ENCODE peak calls at places on chromosomes 5 and 9, in five cellular contexts. One of them, this sample, is unnamed. For H3K4me1, the result is how much of the 10 kb centered on the place peaks cover.

GRCh38 chr9:2634158-2634557 is 12.6 kb downstream of the VLDLR start:
- DNase-seq in left ventricle myocardium inferior: no peak
- DNase-seq in lung: no peak
- DNase-seq in heart left ventricle: no peak
- DNase-seq in upper lobe of right lung: no peak
- DNase-seq in this sample: no peak

GRCh38 chr5:168023190-168023589 is 268.3 kb upstream of the WWC1 start:
- DNase-seq in upper lobe of right lung: no peak
- DNase-seq in heart left ventricle: peak
- DNase-seq in lung: no peak
- DNase-seq in left ventricle myocardium inferior: peak
- DNase-seq in this sample: no peak

GRCh38 chr5:76582252-76583162 is 40.7 kb downstream of the F2RL2 start:
- DNase-seq in heart left ventricle: no peak
- DNase-seq in upper lobe of right lung: no peak
- DNase-seq in left ventricle myocardium inferior: no peak
- DNase-seq in lung: no peak
- DNase-seq in this sample: no peak

GRCh38 chr9:86135374-86135773 is 36.0 kb upstream of the GOLM1 start:
- DNase-seq in heart left ventricle: no peak
- DNase-seq in left ventricle myocardium inferior: no peak
- DNase-seq in upper lobe of right lung: no peak
- DNase-seq in lung: no peak
- DNase-seq in this sample: no peak

GRCh38 chr9:14722391-14723035 is at the start of gene CER1:
- DNase-seq in heart left ventricle: no peak
- DNase-seq in upper lobe of right lung: no peak
- DNase-seq in lung: no peak
- DNase-seq in left ventricle myocardium inferior: no peak
- DNase-seq in this sample: no peak

GRCh38 chr9:121718063-121718462 is 66.6 kb downstream of the DAB2IP start:
- DNase-seq in upper lobe of right lung: no peak
- DNase-seq in left ventricle myocardium inferior: peak
- DNase-seq in lung: no peak
- DNase-seq in heart left ventricle: no peak
- DNase-seq in this sample: peak

GRCh38 chr9:76887951-76888350 is 18.0 kb downstream of the PRUNE2 start:
- DNase-seq in left ventricle myocardium inferior: no peak
- DNase-seq in upper lobe of right lung: no peak
- DNase-seq in lung: no peak
- DNase-seq in heart left ventricle: no peak
- DNase-seq in this sample: no peak

GRCh38 chr9:22201256-22201655 is 192.2 kb upstream of the CDKN2B start:
- DNase-seq in lung: no peak
- DNase-seq in upper lobe of right lung: no peak
- DNase-seq in left ventricle myocardium inferior: no peak
- DNase-seq in heart left ventricle: no peak
- DNase-seq in this sample: no peak

GRCh38 chr9:89740722-89741121 is 135.9 kb downstream of the GADD45G start:
- DNase-seq in heart left ventricle: no peak
- DNase-seq in left ventricle myocardium inferior: no peak
- DNase-seq in upper lobe of right lung: no peak
- DNase-seq in lung: no peak
- DNase-seq in this sample: no peak

GRCh38 chr9:97514531-97514930 is 13.1 kb downstream of the TMOD1 start:
- DNase-seq in upper lobe of right lung: no peak
- DNase-seq in heart left ventricle: no peak
- DNase-seq in left ventricle myocardium inferior: peak
- DNase-seq in lung: no peak
- DNase-seq in this sample: peak

GRCh38 chr5:149839761-149840160 is 104.8 kb downstream of the PDE6A start:
- DNase-seq in lung: no peak
- DNase-seq in upper lobe of right lung: no peak
- DNase-seq in heart left ventricle: no peak
- DNase-seq in left ventricle myocardium inferior: no peak
- DNase-seq in this sample: no peak

GRCh38 chr9:2726620-2727335 is 9.5 kb downstream of the KCNV2 start:
- DNase-seq in upper lobe of right lung: no peak
- DNase-seq in left ventricle myocardium inferior: no peak
- DNase-seq in heart left ventricle: no peak
- DNase-seq in lung: no peak
- DNase-seq in this sample: no peak

GRCh38 chr9:108296056-108296455 is 559.7 kb downstream of the ACTL7B start:
- DNase-seq in heart left ventricle: no peak
- DNase-seq in upper lobe of right lung: no peak
- DNase-seq in lung: no peak
- DNase-seq in left ventricle myocardium inferior: no peak
- DNase-seq in this sample: no peak

GRCh38 chr5:79133121-79133656 is 21.6 kb downstream of the BHMT start:
- DNase-seq in upper lobe of right lung: no peak
- DNase-seq in heart left ventricle: no peak
- DNase-seq in left ventricle myocardium inferior: no peak
- DNase-seq in lung: no peak
- DNase-seq in this sample: no peak

GRCh38 chr9:37542488-37542887 is 33.7 kb downstream of the FBXO10 start:
- DNase-seq in lung: no peak
- DNase-seq in heart left ventricle: no peak
- DNase-seq in left ventricle myocardium inferior: no peak
- DNase-seq in upper lobe of right lung: no peak
- DNase-seq in this sample: no peak

GRCh38 chr9:22098636-22099332 is 89.7 kb upstream of the CDKN2B start:
- DNase-seq in left ventricle myocardium inferior: no peak
- DNase-seq in lung: no peak
- DNase-seq in upper lobe of right lung: no peak
- DNase-seq in heart left ventricle: no peak
- DNase-seq in this sample: no peak

GRCh38 chr5:10452768-10453331 is 11.2 kb downstream of the ROPN1L start:
- DNase-seq in heart left ventricle: no peak
- DNase-seq in lung: no peak
- DNase-seq in left ventricle myocardium inferior: no peak
- DNase-seq in upper lobe of right lung: no peak
- DNase-seq in this sample: peak

GRCh38 chr5:113230711-113231652 is 203.8 kb downstream of the TSSK1B start:
- DNase-seq in lung: no peak
- DNase-seq in left ventricle myocardium inferior: no peak
- DNase-seq in upper lobe of right lung: no peak
- DNase-seq in heart left ventricle: no peak
- DNase-seq in this sample: no peak

GRCh38 chr9:90724112-90724511 is 77.5 kb upstream of the SYK start:
- DNase-seq in lung: no peak
- DNase-seq in left ventricle myocardium inferior: no peak
- DNase-seq in heart left ventricle: no peak
- DNase-seq in upper lobe of right lung: no peak
- DNase-seq in this sample: no peak

GRCh38 chr5:143577554-143577953 is 174.1 kb upstream of the NR3C1 start:
- DNase-seq in left ventricle myocardium inferior: no peak
- DNase-seq in heart left ventricle: no peak
- DNase-seq in upper lobe of right lung: no peak
- DNase-seq in lung: no peak
- DNase-seq in this sample: peak

GRCh38 chr5:129465945-129466344 is 5.8 kb downstream of the ADAMTS19 start:
- DNase-seq in heart left ventricle: no peak
- DNase-seq in lung: no peak
- DNase-seq in upper lobe of right lung: no peak
- DNase-seq in left ventricle myocardium inferior: no peak
- DNase-seq in this sample: no peak
- H3K4me1 ChIP-seq in heart left ventricle: under half
- H3K4me1 ChIP-seq in lung: under half
- H3K4me1 ChIP-seq in upper lobe of right lung: under half
- H3K4me1 ChIP-seq in left ventricle myocardium inferior: under half
- H3K4me1 ChIP-seq in this sample: under half

DNA sequence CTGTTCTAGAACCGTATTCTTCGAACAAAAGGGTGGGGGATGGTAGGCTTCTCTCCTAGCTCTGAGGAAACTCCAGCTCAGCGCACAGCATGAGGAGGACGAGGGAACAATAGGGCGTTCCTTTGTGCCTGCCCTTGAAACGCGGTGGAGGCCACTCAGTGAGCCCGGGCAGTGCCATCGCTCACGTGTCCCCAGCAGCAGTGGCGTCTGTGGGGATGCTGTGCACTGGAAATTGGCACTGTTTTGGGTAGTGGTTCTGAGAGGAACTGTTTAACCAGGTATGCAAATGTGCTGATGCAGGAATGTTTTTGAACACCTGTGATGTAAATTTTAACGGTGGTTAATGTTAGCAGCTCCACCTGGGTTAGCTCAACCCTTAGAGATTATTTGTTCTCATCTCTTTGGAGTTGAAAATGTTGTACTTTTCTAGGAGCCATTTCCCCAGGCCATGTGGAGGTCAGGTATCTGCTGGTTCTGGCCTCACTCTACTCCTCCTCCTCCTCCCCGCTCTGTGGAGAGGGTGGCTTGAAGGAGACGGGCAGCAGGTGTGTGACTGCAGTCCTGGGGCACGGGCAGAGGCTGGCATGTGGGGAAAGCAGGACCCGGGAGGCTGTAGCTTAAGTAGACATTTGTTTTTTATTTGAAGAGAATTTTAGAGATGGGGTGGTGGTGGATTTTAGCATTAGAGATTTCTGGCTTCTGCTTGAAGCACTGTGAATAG is 48.3 kb downstream of the EHMT1 start:
- DNase-seq in lung: no peak
- DNase-seq in heart left ventricle: no peak
- DNase-seq in upper lobe of right lung: peak
- DNase-seq in left ventricle myocardium inferior: no peak
- DNase-seq in this sample: no peak
- H3K4me1 ChIP-seq in lung: under half
- H3K4me1 ChIP-seq in heart left ventricle: under half
- H3K4me1 ChIP-seq in upper lobe of right lung: under half
- H3K4me1 ChIP-seq in left ventricle myocardium inferior: under half
- H3K4me1 ChIP-seq in this sample: half or more

GRCh38 chr5:56479701-56480304 is 246.7 kb upstream of the ANKRD55 start:
- DNase-seq in lung: no peak
- DNase-seq in heart left ventricle: no peak
- DNase-seq in left ventricle myocardium inferior: no peak
- DNase-seq in upper lobe of right lung: no peak
- DNase-seq in this sample: peak
- H3K4me1 ChIP-seq in lung: under half
- H3K4me1 ChIP-seq in heart left ventricle: under half
- H3K4me1 ChIP-seq in left ventricle myocardium inferior: under half
- H3K4me1 ChIP-seq in upper lobe of right lung: under half
- H3K4me1 ChIP-seq in this sample: under half

DNA sequence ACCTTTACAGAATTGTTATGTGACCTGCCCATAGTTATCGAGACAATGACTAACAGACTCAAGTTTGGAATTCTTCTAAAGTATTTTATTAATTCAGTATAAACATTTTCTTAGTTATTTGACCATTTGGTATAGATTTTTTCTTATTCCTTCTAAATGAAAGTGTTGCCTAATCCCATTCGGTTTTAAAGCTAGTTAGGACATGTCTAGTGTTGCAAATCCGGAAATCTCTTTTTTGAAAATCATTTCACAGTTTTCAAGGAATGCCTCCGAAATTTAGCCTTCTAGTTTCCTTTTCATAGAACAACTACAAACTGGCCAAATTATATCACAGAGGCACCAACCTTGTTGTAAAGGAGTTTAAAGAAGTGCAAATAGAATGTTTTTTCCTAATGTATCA is 171.8 kb downstream of the XRCC4 start:
- DNase-seq in heart left ventricle: no peak
- DNase-seq in lung: no peak
- DNase-seq in upper lobe of right lung: no peak
- DNase-seq in left ventricle myocardium inferior: no peak
- DNase-seq in this sample: no peak
- H3K4me1 ChIP-seq in heart left ventricle: under half
- H3K4me1 ChIP-seq in lung: under half
- H3K4me1 ChIP-seq in upper lobe of right lung: under half
- H3K4me1 ChIP-seq in left ventricle myocardium inferior: under half
- H3K4me1 ChIP-seq in this sample: under half

GRCh38 chr5:88244686-88245085 is 24.0 kb downstream of the TMEM161B start:
- DNase-seq in upper lobe of right lung: no peak
- DNase-seq in left ventricle myocardium inferior: no peak
- DNase-seq in heart left ventricle: no peak
- DNase-seq in lung: no peak
- DNase-seq in this sample: no peak

GRCh38 chr5:88248094-88248493 is 20.6 kb downstream of the TMEM161B start:
- DNase-seq in upper lobe of right lung: no peak
- DNase-seq in lung: no peak
- DNase-seq in heart left ventricle: no peak
- DNase-seq in left ventricle myocardium inferior: no peak
- DNase-seq in this sample: no peak

GRCh38 chr5:88245893-88246244 is 22.8 kb downstream of the TMEM161B start:
- DNase-seq in heart left ventricle: no peak
- DNase-seq in upper lobe of right lung: no peak
- DNase-seq in left ventricle myocardium inferior: no peak
- DNase-seq in lung: no peak
- DNase-seq in this sample: no peak

GRCh38 chr5:88248743-88249540 is 19.7 kb downstream of the TMEM161B start:
- DNase-seq in left ventricle myocardium inferior: no peak
- DNase-seq in heart left ventricle: no peak
- DNase-seq in upper lobe of right lung: no peak
- DNase-seq in lung: no peak
- DNase-seq in this sample: no peak

DNA sequence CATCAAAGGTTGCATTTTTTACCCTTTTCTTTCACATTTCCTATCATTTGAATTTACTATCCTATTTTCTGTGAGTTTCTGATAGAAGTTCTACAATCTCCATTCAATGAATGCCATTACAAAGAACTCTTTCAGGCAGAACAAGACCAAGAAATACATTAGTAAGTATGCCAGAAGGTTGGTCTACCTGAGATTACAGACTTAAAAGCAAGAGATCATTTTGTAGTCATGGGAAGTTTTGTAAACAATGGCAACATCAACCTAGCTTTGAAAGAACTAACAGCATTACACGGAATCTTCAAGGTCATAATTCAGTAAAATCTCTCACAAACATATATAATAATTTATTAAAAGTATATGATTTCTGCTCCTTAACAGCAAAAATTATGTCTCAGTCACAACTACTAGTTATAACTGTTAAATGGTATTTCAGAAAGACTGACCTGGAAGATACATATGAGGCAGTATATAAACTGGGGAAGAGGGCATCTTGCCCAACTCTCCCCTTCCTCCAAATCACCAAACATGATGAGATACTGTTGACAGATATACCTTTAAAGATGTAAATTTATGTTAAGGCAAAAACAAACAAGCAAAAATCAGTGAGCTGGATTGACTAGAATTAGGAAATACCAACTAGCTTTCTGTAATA is 23.3 kb downstream of the TMEM161B start:
- DNase-seq in left ventricle myocardium inferior: no peak
- DNase-seq in upper lobe of right lung: no peak
- DNase-seq in lung: no peak
- DNase-seq in heart left ventricle: no peak
- DNase-seq in this sample: no peak
- H3K4me1 ChIP-seq in left ventricle myocardium inferior: under half
- H3K4me1 ChIP-seq in upper lobe of right lung: under half
- H3K4me1 ChIP-seq in lung: under half
- H3K4me1 ChIP-seq in heart left ventricle: under half
- H3K4me1 ChIP-seq in this sample: under half

DNA sequence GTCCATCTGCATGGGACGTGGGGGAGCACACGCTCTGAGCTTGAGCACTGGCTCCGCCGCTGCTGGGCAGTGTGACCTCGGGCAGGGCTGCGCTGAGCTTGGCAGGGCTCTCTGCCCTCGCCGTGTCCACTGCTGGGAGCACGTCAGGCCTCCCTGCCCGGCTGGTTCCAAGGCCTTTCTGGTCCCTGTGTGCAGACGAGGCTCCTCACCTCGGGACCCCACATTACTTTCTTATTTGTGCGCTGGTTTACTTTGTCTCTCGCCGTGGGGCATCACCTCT is 43.9 kb downstream of the RXRA start:
- DNase-seq in lung: no peak
- DNase-seq in upper lobe of right lung: no peak
- DNase-seq in left ventricle myocardium inferior: no peak
- DNase-seq in heart left ventricle: no peak
- DNase-seq in this sample: no peak
- H3K4me1 ChIP-seq in lung: under half
- H3K4me1 ChIP-seq in upper lobe of right lung: half or more
- H3K4me1 ChIP-seq in left ventricle myocardium inferior: half or more
- H3K4me1 ChIP-seq in heart left ventricle: half or more
- H3K4me1 ChIP-seq in this sample: half or more

This sample was measured in thyroid gland.